ENCODE peak calls at places on chromosomes 1 and 21, in five cellular contexts. Z, X, A, O and L are unnamed samples.

GRCh38 chr21:35469446-35469845 is 420.3 kb upstream of the RUNX1 start:
- DNase-seq in X (no peak), A (no peak), Z (no peak), O (no peak), L (no peak)

GRCh38 chr1:25744636-25745425 is 55.2 kb upstream of the SELENON start:
- DNase-seq in A (peak), X (no peak), O (no peak), Z (no peak), L (no peak)

GRCh38 chr1:79043506-79043905 is 37.0 kb upstream of the ADGRL4 start:
- DNase-seq in O (no peak), X (no peak), Z (peak), A (no peak), L (no peak)

GRCh38 chr1:244445320-244446181 is 6.2 kb downstream of the ADSS2 start:
- DNase-seq in Z (no peak), A (no peak), X (no peak), O (no peak), L (no peak)

GRCh38 chr1:174262747-174263241 is 103.5 kb downstream of the RABGAP1L start:
- DNase-seq in Z (peak), A (no peak), X (peak), O (no peak), L (peak)

GRCh38 chr1:1123581-1124507 is 8.0 kb upstream of the C1orf159 start:
- DNase-seq in Z (no peak), X (no peak), A (peak), O (no peak), L (no peak)

GRCh38 chr1:182278144-182279054 is 113.2 kb downstream of the GLUL start:
- DNase-seq in A (no peak), Z (no peak), O (no peak), X (no peak), L (no peak)

GRCh38 chr1:203169770-203170520 is 5.7 kb downstream of the MYBPH start:
- DNase-seq in O (no peak), Z (no peak), X (no peak), A (no peak), L (no peak)

GRCh38 chr1:2438038-2438437 is 25.7 kb upstream of the PEX10 start:
- DNase-seq in Z (no peak), X (no peak), A (no peak), O (no peak), L (no peak)

GRCh38 chr1:109091196-109092193 is 931 bp downstream of the TMEM167B start:
- DNase-seq in X (no peak), Z (no peak), A (no peak), O (no peak), L (no peak)

GRCh38 chr21:26007911-26008579 is 162.5 kb downstream of the APP start:
- DNase-seq in X (no peak), A (no peak), O (no peak), Z (no peak), L (no peak)

GRCh38 chr1:230068952-230069684 is 2.1 kb downstream of the GALNT2 start:
- DNase-seq in O (no peak), Z (no peak), X (peak), A (no peak), L (no peak)

GRCh38 chr1:116504308-116505156 is 66.3 kb downstream of the CD58 start:
- DNase-seq in X (peak), O (peak), Z (no peak), A (peak), L (peak)

GRCh38 chr1:15067148-15067547 is 86.4 kb upstream of the TMEM51 start:
- DNase-seq in Z (no peak), O (no peak), X (no peak), A (no peak), L (no peak)

GRCh38 chr1:62989497-62989896 is 205.6 kb downstream of the ATG4C start:
- DNase-seq in Z (no peak), A (no peak), X (no peak), O (no peak), L (no peak)

GRCh38 chr21:15874610-15875009 is 144.8 kb downstream of the USP25 start:
- DNase-seq in Z (no peak), O (no peak), X (no peak), A (no peak), L (no peak)

GRCh38 chr1:110460253-110461220 is 9.6 kb downstream of the PROK1 start:
- DNase-seq in Z (peak), A (no peak), O (no peak), X (peak), L (peak)

GRCh38 chr1:113657556-113658063 is 101.7 kb downstream of the PHTF1 start:
- DNase-seq in O (no peak), Z (no peak), X (no peak), A (no peak), L (no peak)

GRCh38 chr1:228085287-228085926 is 2.9 kb downstream of the ARF1 start:
- DNase-seq in Z (peak), A (peak), O (no peak), X (no peak), L (no peak)

GRCh38 chr21:30962013-30962412 is 76.3 kb downstream of the KRTAP19-8 start:
- DNase-seq in X (no peak), O (no peak), A (no peak), Z (no peak), L (no peak)

GRCh38 chr1:47569681-47570470 is 132.0 kb downstream of the FOXD2 start:
- DNase-seq in O (no peak), Z (peak), A (peak), X (no peak), L (no peak)

GRCh38 chr1:46532498-46533178 is 18.8 kb downstream of the KNCN start:
- DNase-seq in O (no peak), A (peak), X (peak), Z (no peak), L (peak)

GRCh38 chr1:115492880-115493279 is 148.9 kb upstream of the VANGL1 start:
- DNase-seq in Z (no peak), O (no peak), A (no peak), X (no peak), L (no peak)

GRCh38 chr1:183982172-183982963 is 55.2 kb downstream of the COLGALT2 start:
- DNase-seq in Z (no peak), X (no peak), O (no peak), A (no peak), L (no peak)

GRCh38 chr1:68120136-68120791 is 69.8 kb upstream of the DIRAS3 start:
- DNase-seq in O (no peak), X (peak), A (no peak), Z (peak), L (peak)

GRCh38 chr1:207049514-207049913 is 1.5 kb downstream of the YOD1 start:
- DNase-seq in X (no peak), Z (no peak), A (no peak), O (no peak), L (no peak)

GRCh38 chr1:242784807-242785206 is 260.3 kb upstream of the PLD5 start:
- DNase-seq in Z (no peak), A (no peak), X (no peak), O (no peak), L (no peak)

GRCh38 chr1:36523230-36523495 is 40.5 kb upstream of the CSF3R start:
- DNase-seq in X (no peak), A (no peak), Z (no peak), O (no peak), L (no peak)

GRCh38 chr1:67256291-67257172 is 51.1 kb upstream of the IL12RB2 start:
- DNase-seq in Z (no peak), X (no peak), A (no peak), O (no peak), L (no peak)

GRCh38 chr1:202812176-202813026 is 1.6 kb downstream of the PCAT6 start:
- DNase-seq in Z (no peak), X (no peak), O (no peak), A (no peak), L (no peak)

GRCh38 chr1:53111073-53111556 is 31.3 kb downstream of the SLC1A7 start:
- DNase-seq in A (peak), O (no peak), X (no peak), Z (no peak), L (no peak)

GRCh38 chr1:36248250-36248894 is 24.1 kb downstream of the THRAP3 start:
- DNase-seq in X (no peak), Z (peak), A (peak), O (no peak), L (no peak)

GRCh38 chr1:21239181-21239580 is 51.1 kb downstream of the ECE1 start:
- DNase-seq in Z (no peak), A (no peak), O (no peak), X (no peak), L (peak)

GRCh38 chr1:13950637-13951036 is 250.6 kb downstream of the PRDM2 start:
- DNase-seq in A (no peak), O (no peak), Z (no peak), X (no peak), L (no peak)

GRCh38 chr1:64701071-64701470 is 43.8 kb upstream of the RAVER2 start:
- DNase-seq in A (no peak), Z (no peak), O (no peak), X (no peak), L (no peak)

GRCh38 chr1:81915937-81916336 is 115.2 kb downstream of the ADGRL2 start:
- DNase-seq in Z (no peak), X (no peak), A (no peak), O (no peak), L (no peak)

GRCh38 chr1:201149400-201149799 is 4.9 kb downstream of the TMEM9 start:
- DNase-seq in A (no peak), Z (no peak), X (peak), O (no peak), L (peak)

GRCh38 chr1:113142791-113143190 is 69.8 kb downstream of the LRIG2 start:
- DNase-seq in O (no peak), X (no peak), Z (no peak), A (no peak), L (no peak)

GRCh38 chr1:164137273-164137947 is 421.6 kb upstream of the PBX1 start:
- DNase-seq in X (no peak), O (no peak), Z (no peak), A (no peak), L (no peak)

GRCh38 chr1:160779662-160780397 is 16.1 kb upstream of the LY9 start:
- DNase-seq in Z (no peak), O (no peak), A (no peak), X (peak), L (no peak)
- TF ChIP-seq CTCF in Z (peak), O (no peak), A (peak), X (peak), L (peak)

GRCh38 chr1:222239130-222239529 is 308.8 kb downstream of the HHIPL2 start:
- DNase-seq in X (no peak), A (no peak), O (no peak), Z (no peak), L (no peak)

GRCh38 chr1:222233441-222234180 is 314.3 kb downstream of the HHIPL2 start:
- DNase-seq in X (no peak), A (no peak), Z (no peak), O (no peak), L (no peak)

GRCh38 chr1:222234351-222234750 is 313.6 kb downstream of the HHIPL2 start:
- DNase-seq in O (no peak), A (no peak), X (no peak), Z (no peak), L (no peak)
- TF ChIP-seq CTCF in O (no peak), A (no peak), X (no peak), Z (no peak), L (no peak)

GRCh38 chr1:28208818-28209441 is 23.9 kb downstream of the DNAJC8 start:
- DNase-seq in O (no peak), X (peak), A (no peak), Z (peak), L (peak)
- TF ChIP-seq CTCF in O (peak), X (peak), A (peak), Z (peak), L (peak)

DNA sequence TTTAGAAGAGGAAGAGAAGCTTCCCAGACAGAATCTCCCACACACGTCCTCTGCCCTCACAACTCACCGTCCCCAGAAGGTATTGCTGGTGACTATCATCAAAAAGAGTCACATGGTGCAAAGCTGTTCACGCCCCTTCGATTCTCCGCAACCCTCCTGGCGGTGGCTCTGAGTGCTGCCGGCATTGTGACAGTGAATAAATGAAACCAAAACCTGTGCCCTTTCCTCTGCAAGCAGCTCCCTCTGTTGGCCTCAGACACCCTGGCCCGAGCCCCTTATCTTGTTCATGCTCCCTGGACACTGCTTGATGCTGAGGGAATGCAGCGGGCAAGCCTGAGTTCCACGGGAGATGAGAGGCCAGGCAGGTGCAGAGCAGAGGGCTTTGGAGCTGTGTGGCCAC is 510.3 kb downstream of the NPHP4 start:
- DNase-seq in X (peak), A (no peak), Z (no peak), O (no peak), L (peak)
- TF ChIP-seq CTCF in X (peak), A (no peak), Z (no peak), O (no peak), L (no peak)